ENCODE peak calls at places on chromosomes 5 and 9, in nine cellular contexts. A, B, E, Q, R, D, V, J and Z are unnamed samples.

GRCh38 chr9:2199999-2200796 is 185.1 kb downstream of the SMARCA2 start:
- DNase-seq in A (no peak), B (no peak), E (no peak), Q (no peak), R (no peak), D (no peak), V (no peak), J (no peak), Z (no peak)

GRCh38 chr9:8366161-8366926 is 566.8 kb upstream of the DMAC1 start:
- DNase-seq in A (no peak), B (peak; percentile 85), E (peak; percentile 24), Q (no peak), R (no peak), D (peak; percentile 43), V (no peak), J (no peak), Z (no peak)

GRCh38 chr9:93669958-93670207 is 93.5 kb downstream of the PHF2 start:
- DNase-seq in A (no peak), B (no peak), E (no peak), Q (no peak), R (no peak), D (peak; percentile 2), V (no peak), J (no peak), Z (no peak)

GRCh38 chr9:101458955-101459631 is 23.5 kb upstream of the ALDOB start:
- DNase-seq in A (peak; percentile 9), B (peak; percentile 66), E (peak; percentile 48), Q (peak; percentile 21), R (peak; percentile 30), D (peak; percentile 81), V (no peak), J (peak; percentile 50), Z (peak; percentile 58)

GRCh38 chr5:149961186-149961685 is 678 bp downstream of the SLC26A2 start:
- DNase-seq in A (no peak), B (no peak), E (no peak), Q (no peak), R (no peak), D (no peak), V (no peak), J (no peak), Z (no peak)

GRCh38 chr9:91810286-91810905 is 139.6 kb downstream of the ROR2 start:
- DNase-seq in A (no peak), B (no peak), E (no peak), Q (no peak), R (no peak), D (no peak), V (peak; percentile 63), J (no peak), Z (no peak)

GRCh38 chr9:111287127-111287526 is 42.9 kb downstream of the OR2K2 start:
- DNase-seq in A (no peak), B (peak; percentile 88), E (peak; percentile 51), Q (no peak), R (no peak), D (peak; percentile 64), V (no peak), J (no peak), Z (peak; percentile 22)

GRCh38 chr5:153158608-153159007 is 331.9 kb upstream of the GRIA1 start:
- DNase-seq in A (no peak), B (peak; percentile 3), E (no peak), Q (no peak), R (no peak), D (no peak), V (no peak), J (no peak), Z (no peak)

GRCh38 chr9:134434896-134435506 is 108.7 kb downstream of the RXRA start:
- DNase-seq in A (no peak), B (peak; percentile 96), E (peak; percentile 93), Q (no peak), R (peak; percentile 97), D (peak; percentile 99), V (peak; percentile 98), J (peak; percentile 95), Z (peak; percentile 97)

GRCh38 chr5:1448511-1449011 is 3.3 kb upstream of the SLC6A3 start:
- DNase-seq in A (no peak), B (no peak), E (no peak), Q (no peak), R (no peak), D (no peak), V (peak; percentile 52), J (no peak), Z (no peak)

GRCh38 chr5:149389552-149390495 is 10.7 kb upstream of the IL17B start:
- DNase-seq in A (no peak), B (no peak), E (no peak), Q (no peak), R (no peak), D (no peak), V (peak; percentile 43), J (no peak), Z (no peak)

GRCh38 chr9:613771-614347 is 227.6 kb upstream of the DMRT1 start:
- DNase-seq in A (peak; percentile 28), B (peak; percentile 89), E (peak; percentile 72), Q (peak; percentile 68), R (peak; percentile 50), D (peak; percentile 90), V (peak; percentile 91), J (no peak), Z (peak; percentile 52)

GRCh38 chr5:170573119-170573518 is 69.3 kb downstream of the KCNIP1 start:
- DNase-seq in A (no peak), B (no peak), E (no peak), Q (no peak), R (no peak), D (no peak), V (no peak), J (no peak), Z (no peak)

GRCh38 chr9:4750021-4750673 is 9.1 kb upstream of the AK3 start:
- DNase-seq in A (no peak), B (peak; percentile 46), E (no peak), Q (no peak), R (no peak), D (peak; percentile 67), V (no peak), J (peak; percentile 5), Z (no peak)

GRCh38 chr5:143968071-143968878 is 156.3 kb downstream of the HMHB1 start:
- DNase-seq in A (no peak), B (peak; percentile 72), E (peak; percentile 59), Q (peak; percentile 6), R (peak; percentile 50), D (peak; percentile 58), V (no peak), J (peak; percentile 15), Z (no peak)

GRCh38 chr9:36849943-36850342 is 184.1 kb downstream of the PAX5 start:
- DNase-seq in A (no peak), B (no peak), E (no peak), Q (no peak), R (no peak), D (no peak), V (no peak), J (no peak), Z (no peak)

GRCh38 chr5:136103118-136103517 is 29.5 kb upstream of the SMAD5 start:
- DNase-seq in A (no peak), B (no peak), E (no peak), Q (no peak), R (no peak), D (no peak), V (no peak), J (no peak), Z (no peak)

GRCh38 chr5:150000990-150001659 is 586 bp downstream of the HMGXB3 start:
- DNase-seq in A (peak; percentile 59), B (peak; percentile 56), E (no peak), Q (peak; percentile 55), R (no peak), D (peak; percentile 55), V (peak; percentile 92), J (no peak), Z (no peak)

GRCh38 chr9:111074395-111074794 is 36.1 kb upstream of the LPAR1 start:
- DNase-seq in A (no peak), B (no peak), E (no peak), Q (no peak), R (no peak), D (peak; percentile 42), V (no peak), J (no peak), Z (no peak)

GRCh38 chr9:115144706-115145105 is 26.7 kb upstream of the TNC start:
- DNase-seq in A (no peak), B (peak; percentile 71), E (no peak), Q (no peak), R (no peak), D (no peak), V (no peak), J (no peak), Z (no peak)

GRCh38 chr9:115640887-115641286 is 512.7 kb upstream of the PAPPA start:
- DNase-seq in A (no peak), B (peak; percentile 94), E (no peak), Q (no peak), R (no peak), D (peak; percentile 71), V (no peak), J (no peak), Z (no peak)

GRCh38 chr5:10374623-10375022 is 21.1 kb downstream of the MARCHF6 start:
- DNase-seq in A (no peak), B (no peak), E (no peak), Q (no peak), R (no peak), D (no peak), V (no peak), J (no peak), Z (no peak)

GRCh38 chr9:116800885-116801284 is 113.8 kb downstream of the TRIM32 start:
- DNase-seq in A (no peak), B (no peak), E (no peak), Q (no peak), R (no peak), D (peak; percentile 13), V (no peak), J (no peak), Z (no peak)

GRCh38 chr5:344668-345067 is 23.2 kb downstream of the AHRR start:
- DNase-seq in A (no peak), B (no peak), E (no peak), Q (no peak), R (no peak), D (no peak), V (no peak), J (no peak), Z (no peak)

GRCh38 chr5:34452170-34452828 is 203.8 kb upstream of the RAI14 start:
- DNase-seq in A (no peak), B (peak; percentile 11), E (peak; percentile 9), Q (no peak), R (peak; percentile 68), D (peak; percentile 21), V (no peak), J (no peak), Z (no peak)

GRCh38 chr5:164358531-164359259 is 853.3 kb downstream of the MAT2B start:
- DNase-seq in A (no peak), B (peak; percentile 89), E (peak; percentile 31), Q (no peak), R (no peak), D (peak; percentile 59), V (no peak), J (no peak), Z (no peak)

GRCh38 chr9:134597041-134597913 is 44.3 kb upstream of the COL5A1 start:
- DNase-seq in A (no peak), B (peak; percentile 79), E (no peak), Q (no peak), R (no peak), D (no peak), V (peak; percentile 56), J (no peak), Z (no peak)

GRCh38 chr9:133029994-133030316 is 842 bp upstream of the GTF3C5 start:
- DNase-seq in A (no peak), B (no peak), E (no peak), Q (no peak), R (no peak), D (no peak), V (no peak), J (no peak), Z (no peak)

GRCh38 chr9:87520172-87520683 is 22.6 kb downstream of the DAPK1 start:
- DNase-seq in A (no peak), B (no peak), E (no peak), Q (no peak), R (no peak), D (no peak), V (no peak), J (no peak), Z (no peak)